ENCODE peak calls at places on chromosomes 7 and 10, in ten cellular contexts. C is CD8-positive, alpha-beta T cell; O is mucosa of descending colon; S is RWPE2; B is Panc1; P is right lobe of liver; W is body of pancreas; T is heart right ventricle; M is pancreas; U is left lung. Q is an unnamed sample. For H3K4me1, the result is how much of the 10 kb centered on the place peaks cover.

GRCh38 chr7:70588151-70588550 is 543.8 kb upstream of the GALNT17 start:
- ATAC-seq in C (no peak), O (no peak), S (no peak), B (no peak), P (no peak), W (no peak), T (no peak), M (no peak), U (no peak), Q (no peak)

GRCh38 chr7:107850671-107851070 is 40.3 kb upstream of the DLD start:
- ATAC-seq in C (no peak), O (peak), S (no peak), B (no peak), P (no peak), W (no peak), T (no peak), M (no peak), U (peak), Q (no peak)

GRCh38 chr10:122839505-122839904 is 6.2 kb downstream of the CUZD1 start:
- ATAC-seq in C (no peak), O (no peak), S (no peak), B (no peak), P (no peak), W (no peak), T (no peak), M (peak), U (no peak), Q (no peak)

GRCh38 chr7:105014725-105015630 is 973 bp downstream of the KMT2E start:
- ATAC-seq in C (no peak), O (peak), S (peak), B (no peak), P (peak), W (no peak), T (no peak), M (no peak), U (peak), Q (no peak)

GRCh38 chr7:140638311-140638791 is 2.3 kb downstream of the DENND2A start:
- ATAC-seq in C (no peak), O (peak), S (no peak), B (peak), P (no peak), W (no peak), T (no peak), M (peak), U (peak), Q (peak)

GRCh38 chr10:34241226-34242000 is 573.7 kb downstream of the PARD3 start:
- ATAC-seq in C (no peak), O (no peak), S (no peak), B (no peak), P (no peak), W (no peak), T (no peak), M (no peak), U (no peak), Q (no peak)

GRCh38 chr10:47217123-47217522 is 82.9 kb upstream of the GDF10 start:
- ATAC-seq in C (no peak), O (no peak), S (no peak), B (no peak), P (no peak), W (no peak), T (no peak), M (no peak), U (no peak), Q (no peak)

GRCh38 chr10:102796407-102797176 is 40.6 kb downstream of the CYP17A1 start:
- ATAC-seq in C (peak), O (peak), S (no peak), B (peak), P (peak), W (peak), T (peak), M (peak), U (peak), Q (peak)

GRCh38 chr7:159143780-159144755 is 599 bp downstream of the VIPR2 start:
- ATAC-seq in C (no peak), O (peak), S (peak), B (peak), P (peak), W (peak), T (peak), M (peak), U (peak), Q (peak)

GRCh38 chr10:117348236-117348635 is 27.0 kb downstream of the PDZD8 start:
- ATAC-seq in C (no peak), O (peak), S (no peak), B (no peak), P (no peak), W (no peak), T (no peak), M (no peak), U (no peak), Q (no peak)
- H3K4me1 ChIP-seq in C (under half), O (under half), S (under half), B (under half), P (under half), W (under half), T (under half), M (under half), U (under half), Q (under half)

DNA sequence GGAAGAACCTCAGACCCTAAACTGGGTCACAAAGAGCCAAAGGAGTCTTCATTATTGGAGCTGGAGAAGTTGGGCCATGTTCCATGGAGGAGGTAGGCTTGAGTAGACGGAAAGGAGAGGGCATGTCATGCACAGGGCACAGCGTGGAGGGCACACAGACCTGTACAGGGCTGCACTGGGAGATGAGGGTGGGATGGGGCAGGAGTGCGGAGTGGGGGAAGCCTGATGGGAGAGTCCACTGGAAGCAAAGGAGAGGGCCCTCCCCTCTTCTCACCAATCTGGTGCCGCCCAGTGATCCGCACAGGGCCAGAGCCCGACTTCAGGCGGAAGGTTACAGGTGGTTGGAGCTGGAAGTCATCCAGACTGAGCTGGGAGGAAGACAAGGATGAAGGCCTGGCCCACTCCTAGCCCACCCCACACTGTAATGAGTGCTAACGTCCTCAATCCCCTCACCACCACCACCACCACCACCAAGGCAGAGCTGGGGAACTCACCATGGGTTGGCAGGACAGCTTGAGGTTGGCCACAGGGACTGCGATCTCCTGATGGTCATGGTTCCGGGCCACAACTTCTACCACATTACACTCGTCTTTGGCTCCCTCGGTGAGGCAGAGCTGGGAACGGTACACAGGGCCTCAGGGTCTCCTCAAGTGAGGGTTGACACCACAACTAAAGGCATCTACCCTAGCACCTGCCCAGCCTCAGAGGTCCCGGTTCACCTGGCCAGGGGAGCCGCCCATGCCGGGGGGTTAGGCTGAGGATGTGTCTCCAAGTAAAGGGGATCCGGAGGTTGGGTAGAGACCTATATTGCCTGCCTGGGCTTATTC is 1.0 kb downstream of the NPM3 start:
- ATAC-seq in C (no peak), O (no peak), S (no peak), B (no peak), P (no peak), W (no peak), T (no peak), M (no peak), U (no peak), Q (no peak)
- H3K4me3 ChIP-seq in C (peak), O (no peak), S (peak), B (peak), P (peak), W (no peak), T (peak), M (peak), U (peak), Q (peak)

GRCh38 chr7:129225206-129225930 is 538 bp downstream of the AHCYL2 start:
- ATAC-seq in C (peak), O (peak), S (peak), B (peak), P (peak), W (peak), T (peak), M (peak), U (peak), Q (peak)
- H3K4me1 ChIP-seq in C (under half), O (under half), S (under half), B (under half), P (under half), W (under half), T (under half), M (under half), U (under half), Q (under half)

GRCh38 chr10:14010083-14010551 is 320.6 kb downstream of the FRMD4A start:
- ATAC-seq in C (no peak), O (no peak), S (peak), B (peak), P (peak), W (no peak), T (peak), M (no peak), U (peak), Q (no peak)
- H3K4me3 ChIP-seq in C (peak), O (no peak), S (no peak), B (peak), P (no peak), W (no peak), T (peak), M (no peak), U (no peak), Q (peak)

GRCh38 chr10:79150444-79150754 is 81.6 kb downstream of the ZMIZ1 start:
- ATAC-seq in C (no peak), O (no peak), S (peak), B (peak), P (no peak), W (no peak), T (no peak), M (no peak), U (no peak), Q (no peak)
- H3K4me1 ChIP-seq in C (half or more), O (half or more), S (half or more), B (under half), P (under half), W (half or more), T (half or more), M (under half), U (half or more), Q (under half)

Q was measured in gastroesophageal sphincter.